ENCODE peak calls at places on chromosomes 16 and 17, in seven cellular contexts. One of them, this sample, is unnamed.
A peak's percentile ranks its signal among the peaks of the same experiment; 100 is the strongest.

GRCh38 chr17:9401434-9401833 is 174.2 kb downstream of the STX8 start:
- DNase-seq in IMR-90: peak; percentile 78
- DNase-seq in ovary: no peak
- DNase-seq in stomach: no peak
- DNase-seq in tibial nerve: no peak
- DNase-seq in transverse colon: no peak
- DNase-seq in right lobe of liver: no peak
- DNase-seq in this sample: no peak

GRCh38 chr16:30757316-30757715 is 4.5 kb downstream of the CFAP119 start:
- DNase-seq in transverse colon: no peak
- DNase-seq in stomach: no peak
- DNase-seq in right lobe of liver: no peak
- DNase-seq in tibial nerve: no peak
- DNase-seq in IMR-90: no peak
- DNase-seq in ovary: no peak
- DNase-seq in this sample: no peak

GRCh38 chr16:88782454-88783390 is 2.3 kb downstream of the PIEZO1 start:
- DNase-seq in stomach: no peak
- DNase-seq in transverse colon: no peak
- DNase-seq in tibial nerve: no peak
- DNase-seq in right lobe of liver: no peak
- DNase-seq in ovary: peak; percentile 42
- DNase-seq in IMR-90: peak; percentile 84
- DNase-seq in this sample: no peak

GRCh38 chr17:50420419-50421112 is 5.5 kb upstream of the ACSF2 start:
- DNase-seq in IMR-90: no peak
- DNase-seq in stomach: no peak
- DNase-seq in ovary: no peak
- DNase-seq in transverse colon: no peak
- DNase-seq in right lobe of liver: no peak
- DNase-seq in tibial nerve: no peak
- DNase-seq in this sample: no peak

GRCh38 chr16:63422633-63423032 is 1386.4 kb upstream of the CDH8 start:
- DNase-seq in right lobe of liver: no peak
- DNase-seq in ovary: no peak
- DNase-seq in IMR-90: no peak
- DNase-seq in transverse colon: no peak
- DNase-seq in stomach: no peak
- DNase-seq in tibial nerve: no peak
- DNase-seq in this sample: no peak

GRCh38 chr17:33200587-33200986 is 92.5 kb downstream of the ASIC2 start:
- DNase-seq in transverse colon: no peak
- DNase-seq in ovary: no peak
- DNase-seq in right lobe of liver: no peak
- DNase-seq in tibial nerve: no peak
- DNase-seq in IMR-90: peak; percentile 20
- DNase-seq in stomach: no peak
- DNase-seq in this sample: no peak

GRCh38 chr16:14302031-14302398 is 230.9 kb downstream of the MRTFB start:
- DNase-seq in ovary: peak; percentile 74
- DNase-seq in transverse colon: peak; percentile 59
- DNase-seq in tibial nerve: no peak
- DNase-seq in right lobe of liver: peak; percentile 78
- DNase-seq in IMR-90: peak; percentile 60
- DNase-seq in stomach: peak; percentile 62
- DNase-seq in this sample: peak; percentile 74

GRCh38 chr16:4879049-4879448 is 31.8 kb downstream of the UBN1 start:
- DNase-seq in ovary: no peak
- DNase-seq in transverse colon: no peak
- DNase-seq in stomach: no peak
- DNase-seq in tibial nerve: no peak
- DNase-seq in right lobe of liver: no peak
- DNase-seq in IMR-90: no peak
- DNase-seq in this sample: no peak

GRCh38 chr16:56647641-56648431 is 3.9 kb upstream of the MT1B start:
- DNase-seq in stomach: no peak
- DNase-seq in right lobe of liver: peak; percentile 91
- DNase-seq in ovary: no peak
- DNase-seq in transverse colon: peak; percentile 55
- DNase-seq in tibial nerve: no peak
- DNase-seq in IMR-90: no peak
- DNase-seq in this sample: no peak

GRCh38 chr17:80738406-80738805 is 193.8 kb downstream of the RPTOR start:
- DNase-seq in right lobe of liver: no peak
- DNase-seq in IMR-90: no peak
- DNase-seq in transverse colon: no peak
- DNase-seq in ovary: no peak
- DNase-seq in stomach: no peak
- DNase-seq in tibial nerve: no peak
- DNase-seq in this sample: no peak
- H3K4me3 ChIP-seq in right lobe of liver: no peak overlapping the region
- H3K4me3 ChIP-seq in IMR-90: no peak overlapping the region
- H3K4me3 ChIP-seq in transverse colon: no peak overlapping the region
- H3K4me3 ChIP-seq in ovary: no peak overlapping the region
- H3K4me3 ChIP-seq in stomach: no peak overlapping the region
- H3K4me3 ChIP-seq in tibial nerve: no peak overlapping the region
- H3K4me3 ChIP-seq in this sample: no peak overlapping the region

GRCh38 chr16:51012396-51012795 is 138.7 kb downstream of the SALL1 start:
- DNase-seq in right lobe of liver: no peak
- DNase-seq in transverse colon: no peak
- DNase-seq in tibial nerve: no peak
- DNase-seq in ovary: no peak
- DNase-seq in stomach: no peak
- DNase-seq in IMR-90: no peak
- DNase-seq in this sample: no peak
- H3K27ac ChIP-seq in right lobe of liver: no peak overlapping the region
- H3K27ac ChIP-seq in transverse colon: no peak overlapping the region
- H3K27ac ChIP-seq in tibial nerve: no peak overlapping the region
- H3K27ac ChIP-seq in ovary: no peak overlapping the region
- H3K27ac ChIP-seq in stomach: no peak overlapping the region
- H3K27ac ChIP-seq in IMR-90: no peak overlapping the region
- H3K27ac ChIP-seq in this sample: no peak overlapping the region

GRCh38 chr17:42411321-42411820 is 11.7 kb downstream of the CAVIN1 start:
- DNase-seq in tibial nerve: no peak
- DNase-seq in transverse colon: no peak
- DNase-seq in stomach: no peak
- DNase-seq in right lobe of liver: no peak
- DNase-seq in IMR-90: no peak
- DNase-seq in ovary: no peak
- DNase-seq in this sample: no peak
- TF ChIP-seq POLR2A in tibial nerve: no peak
- TF ChIP-seq POLR2A in transverse colon: no peak
- TF ChIP-seq POLR2A in stomach: no peak
- TF ChIP-seq POLR2A in right lobe of liver: no peak
- TF ChIP-seq POLR2A in IMR-90: no peak
- TF ChIP-seq POLR2A in ovary: no peak
- TF ChIP-seq POLR2A in this sample: no peak

GRCh38 chr17:40645932-40646331 is 1.7 kb downstream of the SMARCE1 start:
- DNase-seq in transverse colon: no peak
- DNase-seq in right lobe of liver: no peak
- DNase-seq in IMR-90: no peak
- DNase-seq in ovary: no peak
- DNase-seq in tibial nerve: no peak
- DNase-seq in stomach: no peak
- DNase-seq in this sample: no peak
- H3K4me3 ChIP-seq in transverse colon: no peak overlapping the region
- H3K4me3 ChIP-seq in right lobe of liver: no peak overlapping the region
- H3K4me3 ChIP-seq in IMR-90: no peak overlapping the region
- H3K4me3 ChIP-seq in ovary: no peak overlapping the region
- H3K4me3 ChIP-seq in tibial nerve: no peak overlapping the region
- H3K4me3 ChIP-seq in stomach: no peak overlapping the region
- H3K4me3 ChIP-seq in this sample: peak overlapping the region; percentile 75

This sample was measured in gastrocnemius medialis.